ENCODE peak calls at places on chromosomes 11 and 22, in five cellular contexts. R is kidney, V is GM23248, K is upper lobe of right lung, A is psoas muscle. Y is an unnamed sample. For H3K9me3 and H3K36me3, the result is how much of the 10 kb centered on the place peaks cover.

GRCh38 chr22:38697055-38697980 is 3.4 kb downstream of the JOSD1 start:
- DNase-seq in V (peak), A (no peak), R (no peak), K (peak), Y (no peak)

GRCh38 chr22:50665212-50665611 is 7.4 kb upstream of the SHANK3 start:
- DNase-seq in A (no peak), V (no peak), K (no peak), R (no peak), Y (peak)

GRCh38 chr11:63813563-63814382 is 517 bp downstream of the SPINDOC start:
- DNase-seq in A (peak), V (peak), R (peak), K (peak), Y (peak)

GRCh38 chr11:102267602-102268001 is 49.7 kb upstream of the BIRC3 start:
- DNase-seq in A (no peak), R (no peak), V (peak), K (no peak), Y (no peak)

GRCh38 chr11:64224891-64225607 is 937 bp downstream of the TRPT1 start:
- DNase-seq in A (no peak), K (peak), R (peak), V (peak), Y (peak)

GRCh38 chr11:41003339-41003992 is 456.0 kb downstream of the LRRC4C start:
- DNase-seq in A (no peak), K (no peak), V (no peak), R (no peak), Y (no peak)

GRCh38 chr11:16817321-16817720 is 78.9 kb downstream of the C11orf58 start:
- DNase-seq in V (no peak), A (no peak), K (no peak), R (no peak), Y (no peak)

GRCh38 chr11:16945671-16946469 is 68.3 kb downstream of the PLEKHA7 start:
- DNase-seq in V (peak), R (peak), K (peak), A (no peak), Y (peak)

GRCh38 chr11:66862559-66863037 is 5.7 kb downstream of the LRFN4 start:
- DNase-seq in A (no peak), K (no peak), V (no peak), R (peak), Y (no peak)

GRCh38 chr11:90468923-90469322 is 246.1 kb upstream of the CHORDC1 start:
- DNase-seq in R (no peak), V (peak), K (no peak), A (no peak), Y (no peak)

GRCh38 chr11:125128450-125128849 is 17.0 kb upstream of the TMEM218 start:
- DNase-seq in V (peak), R (no peak), A (no peak), K (no peak), Y (no peak)

GRCh38 chr11:132414451-132414850 is 1044.0 kb downstream of the NTM start:
- DNase-seq in R (no peak), V (no peak), K (no peak), A (no peak), Y (no peak)

GRCh38 chr11:58923300-58923788 is 15.9 kb upstream of the GLYATL1 start:
- DNase-seq in R (no peak), K (no peak), V (peak), A (no peak), Y (no peak)

GRCh38 chr11:108624196-108624925 is 30.8 kb upstream of the EXPH5 start:
- DNase-seq in R (no peak), A (no peak), V (no peak), K (no peak), Y (no peak)

GRCh38 chr22:34588893-34589545 is 476.9 kb upstream of the ISX start:
- DNase-seq in R (peak), A (no peak), K (no peak), V (no peak), Y (no peak)

GRCh38 chr11:26079966-26080365 is 252.0 kb upstream of the ANO3 start:
- DNase-seq in R (no peak), A (no peak), K (no peak), V (no peak), Y (no peak)

GRCh38 chr11:86624366-86624765 is 48.0 kb downstream of the ME3 start:
- DNase-seq in A (no peak), V (peak), K (no peak), R (no peak), Y (no peak)

DNA sequence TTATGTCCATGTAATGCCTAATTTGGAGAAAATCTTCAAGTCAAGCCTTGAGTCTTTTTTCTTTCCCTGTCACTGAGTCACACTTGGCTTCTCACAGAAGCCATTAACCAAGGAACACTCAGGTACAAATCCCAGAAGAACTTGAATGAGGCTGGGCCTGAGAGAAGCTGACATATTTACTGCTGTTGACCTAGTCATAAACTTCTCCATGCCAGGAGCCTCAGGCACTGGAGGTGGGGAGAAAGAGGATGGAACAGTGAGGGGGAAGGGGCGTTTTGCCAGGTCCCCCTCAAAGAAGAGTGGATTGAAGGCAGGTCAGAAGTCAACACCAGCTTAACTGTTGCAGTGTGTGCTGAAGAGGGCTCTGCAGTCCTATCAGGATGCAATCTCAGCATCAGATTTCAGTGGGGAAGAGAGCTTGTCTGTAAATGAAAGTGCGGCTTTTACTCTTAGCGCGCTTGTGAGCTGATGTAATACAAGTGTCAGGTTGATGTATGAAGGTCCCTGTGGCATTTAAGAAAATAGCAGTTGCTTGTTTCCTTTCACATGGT is 526.0 kb downstream of the ETS1 start:
- DNase-seq in V (no peak), R (no peak), A (no peak), K (no peak), Y (no peak)
- H3K9me3 ChIP-seq in V (under half), R (under half), A (under half), K (under half), Y (under half)

GRCh38 chr22:36331912-36332622 is 55.7 kb downstream of the MYH9 start:
- DNase-seq in V (peak), A (peak), R (peak), K (peak), Y (peak)
- H3K36me3 ChIP-seq in V (under half), A (half or more), R (half or more), K (half or more), Y (under half)

DNA sequence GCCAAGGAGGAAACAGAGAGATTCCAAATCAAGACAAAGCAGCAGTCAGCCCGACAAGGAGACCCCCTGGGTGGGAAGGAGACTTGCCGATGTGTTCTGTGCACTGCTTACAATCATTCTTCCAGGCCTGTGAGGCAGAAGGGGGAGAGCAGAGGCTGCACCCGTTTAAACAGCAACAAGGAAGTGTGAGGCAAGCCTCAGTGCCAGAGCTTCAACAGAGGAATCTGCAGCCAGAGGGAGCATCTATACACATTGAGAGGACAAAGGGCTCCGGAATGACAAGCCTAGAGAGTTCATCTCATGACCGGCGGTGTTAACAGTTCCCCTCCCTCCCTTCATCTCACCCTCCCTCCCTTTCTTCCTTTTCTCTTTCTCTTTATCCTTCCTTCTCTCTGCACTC is 121.2 kb downstream of the NXPE2 start:
- DNase-seq in K (no peak), V (no peak), A (no peak), R (no peak), Y (no peak)
- H3K9me3 ChIP-seq in K (under half), V (under half), A (under half), R (under half), Y (under half)

GRCh38 chr11:122173074-122173450 is 57.0 kb upstream of the BLID start:
- DNase-seq in R (no peak), V (no peak), A (no peak), K (no peak), Y (no peak)
- H3K36me3 ChIP-seq in R (under half), V (half or more), A (under half), K (under half), Y (under half)

GRCh38 chr11:3367221-3367620 is 11.7 kb downstream of the ZNF195 start:
- DNase-seq in K (no peak), V (peak), R (no peak), A (no peak), Y (no peak)
- H3K9me3 ChIP-seq in K (under half), V (under half), R (under half), A (under half), Y (under half)

GRCh38 chr11:12213920-12214319 is 103.5 kb downstream of the MICAL2 start:
- DNase-seq in K (no peak), A (no peak), R (no peak), V (peak), Y (no peak)

GRCh38 chr11:12216100-12216499 is 105.7 kb downstream of the MICAL2 start:
- DNase-seq in R (no peak), K (no peak), A (no peak), V (no peak), Y (no peak)

GRCh38 chr11:12216542-12217422 is 106.4 kb downstream of the MICAL2 start:
- DNase-seq in K (no peak), V (no peak), R (no peak), A (no peak), Y (no peak)

GRCh38 chr11:12214751-12215150 is 104.4 kb downstream of the MICAL2 start:
- DNase-seq in A (no peak), K (no peak), R (no peak), V (peak), Y (no peak)

GRCh38 chr11:12215192-12215591 is 104.8 kb downstream of the MICAL2 start:
- DNase-seq in K (no peak), V (no peak), A (no peak), R (no peak), Y (no peak)
- H3K36me3 ChIP-seq in K (under half), V (under half), A (under half), R (under half), Y (under half)

DNA sequence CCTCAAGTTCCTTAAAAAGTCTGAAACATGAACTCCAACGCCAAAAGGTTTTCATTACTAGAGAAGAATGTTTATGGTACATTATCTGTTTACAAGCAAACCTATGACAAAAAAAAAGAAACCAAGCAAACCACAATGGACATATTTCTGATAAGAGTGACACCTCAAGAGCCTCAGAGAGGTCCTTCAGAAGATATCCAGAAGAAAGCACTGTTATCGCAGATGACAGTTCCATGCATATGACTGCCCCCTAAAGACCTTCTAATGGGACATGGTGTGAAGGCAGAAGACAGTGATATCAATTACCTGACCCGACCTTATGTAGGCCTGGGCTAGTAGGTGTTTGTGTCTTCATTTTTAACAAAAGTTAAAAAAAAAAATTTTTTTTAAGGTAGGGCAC is 3.1 kb downstream of the HDHD5 start:
- DNase-seq in R (no peak), V (no peak), K (no peak), A (no peak), Y (no peak)
- H3K9me3 ChIP-seq in R (under half), V (under half), K (under half), A (under half), Y (under half)

Y was measured in aorta.